ENCODE peak calls at places on chromosomes 11 and 22, in ten cellular contexts. V, Y, F, S, M, Q, D, U, B and E are unnamed samples.

GRCh38 chr11:119990306-119991021 is 147.4 kb downstream of the TRIM29 start:
- DNase-seq in V (no peak), Y (no peak), F (no peak), S (no peak), M (no peak), Q (no peak), D (no peak), U (no peak), B (no peak), E (no peak)

GRCh38 chr22:41092847-41093371 is 517 bp downstream of the EP300 start:
- DNase-seq in V (no peak), Y (peak), F (peak), S (peak), M (peak), Q (no peak), D (peak), U (peak), B (no peak), E (no peak)

GRCh38 chr11:95154514-95154913 is 64.9 kb downstream of the ENDOD1 start:
- DNase-seq in V (peak), Y (no peak), F (peak), S (no peak), M (peak), Q (no peak), D (peak), U (peak), B (peak), E (no peak)

GRCh38 chr11:64604458-64605247 is 13.6 kb downstream of the SLC22A12 start:
- DNase-seq in V (no peak), Y (no peak), F (no peak), S (no peak), M (no peak), Q (no peak), D (no peak), U (no peak), B (no peak), E (no peak)

GRCh38 chr11:130478204-130478701 is 29.8 kb downstream of the ADAMTS15 start:
- DNase-seq in V (peak), Y (peak), F (peak), S (no peak), M (peak), Q (no peak), D (peak), U (peak), B (no peak), E (peak)

GRCh38 chr22:36343720-36344105 is 44.1 kb downstream of the MYH9 start:
- DNase-seq in V (no peak), Y (no peak), F (no peak), S (no peak), M (no peak), Q (no peak), D (no peak), U (no peak), B (no peak), E (no peak)

GRCh38 chr11:103683581-103683980 is 352.9 kb upstream of the DDI1 start:
- DNase-seq in V (no peak), Y (no peak), F (no peak), S (no peak), M (no peak), Q (no peak), D (peak), U (no peak), B (no peak), E (no peak)

GRCh38 chr11:57476223-57476882 is 16.0 kb downstream of the RTN4RL2 start:
- DNase-seq in V (peak), Y (no peak), F (peak), S (peak), M (no peak), Q (no peak), D (no peak), U (no peak), B (no peak), E (no peak)

GRCh38 chr11:76656087-76656531 is 14.4 kb downstream of the LRRC32 start:
- DNase-seq in V (no peak), Y (peak), F (no peak), S (no peak), M (no peak), Q (no peak), D (no peak), U (no peak), B (no peak), E (peak)

GRCh38 chr22:41820447-41820846 is 12.5 kb upstream of the SREBF2 start:
- DNase-seq in V (no peak), Y (no peak), F (no peak), S (no peak), M (no peak), Q (no peak), D (no peak), U (no peak), B (no peak), E (no peak)

DNA sequence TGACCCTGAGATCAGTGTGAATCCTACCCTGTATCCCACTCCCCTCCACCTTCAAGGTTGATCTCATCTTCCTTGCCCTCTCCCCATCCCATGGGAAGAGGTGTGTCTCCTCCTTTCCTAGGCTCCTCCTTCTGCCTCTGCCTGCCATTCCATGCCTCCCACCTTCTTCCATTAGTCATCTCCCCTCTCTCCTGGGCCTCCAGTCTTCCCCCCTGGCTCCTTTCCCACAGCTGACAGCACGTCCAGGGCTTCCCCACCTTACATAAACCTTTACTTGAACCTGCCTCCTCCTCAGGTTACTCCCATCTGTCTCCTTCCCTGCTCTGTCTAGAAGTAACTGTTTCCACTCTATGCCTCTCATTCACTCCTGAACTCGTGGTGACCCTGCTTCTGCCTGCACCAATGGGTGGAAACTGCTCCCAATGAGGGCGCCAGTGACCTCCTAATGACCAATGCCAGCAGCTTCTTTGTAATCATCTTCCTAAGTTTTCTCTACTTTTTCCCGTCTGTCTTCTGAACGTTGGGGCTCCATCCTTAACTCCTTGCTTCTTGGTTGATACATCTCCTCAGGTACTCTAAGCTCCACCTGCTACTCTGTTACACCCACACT is 266.9 kb upstream of the NARS2 start:
- DNase-seq in V (no peak), Y (peak), F (no peak), S (no peak), M (no peak), Q (no peak), D (peak), U (no peak), B (no peak), E (no peak)
- TF ChIP-seq CTCF in V (no peak), Y (no peak), F (no peak), S (no peak), M (no peak), Q (no peak), D (no peak), U (no peak), B (no peak), E (no peak)

GRCh38 chr11:98565311-98565710 is 455.4 kb upstream of the CNTN5 start:
- DNase-seq in V (no peak), Y (no peak), F (no peak), S (no peak), M (no peak), Q (no peak), D (no peak), U (no peak), B (no peak), E (no peak)
- H3K4me3 ChIP-seq in V (no peak), Y (no peak), F (no peak), S (no peak), M (no peak), Q (no peak), D (no peak), U (no peak), B (no peak), E (no peak)

GRCh38 chr11:123054301-123055065 is 7.5 kb downstream of the HSPA8 start:
- DNase-seq in V (no peak), Y (no peak), F (no peak), S (no peak), M (peak), Q (no peak), D (peak), U (peak), B (peak), E (no peak)
- TF ChIP-seq POLR2A in V (no peak), Y (no peak), F (no peak), S (no peak), M (no peak), Q (no peak), D (peak), U (no peak), B (peak), E (no peak)

GRCh38 chr11:827146-827860 is 416 bp upstream of the CRACR2B start:
- DNase-seq in V (no peak), Y (no peak), F (peak), S (peak), M (no peak), Q (no peak), D (no peak), U (no peak), B (no peak), E (peak)
- TF ChIP-seq CTCF in V (no peak), Y (no peak), F (no peak), S (no peak), M (no peak), Q (no peak), D (no peak), U (no peak), B (no peak), E (peak)

GRCh38 chr22:39173787-39174497 is 21.5 kb upstream of the CBX7 start:
- DNase-seq in V (no peak), Y (peak), F (peak), S (peak), M (no peak), Q (no peak), D (no peak), U (no peak), B (no peak), E (peak)

GRCh38 chr22:39175127-39176066 is 22.9 kb upstream of the CBX7 start:
- DNase-seq in V (no peak), Y (peak), F (no peak), S (peak), M (peak), Q (no peak), D (no peak), U (no peak), B (no peak), E (no peak)

GRCh38 chr22:39173050-39173706 is 20.7 kb upstream of the CBX7 start:
- DNase-seq in V (no peak), Y (peak), F (no peak), S (no peak), M (no peak), Q (no peak), D (no peak), U (no peak), B (no peak), E (no peak)

GRCh38 chr22:39176067-39176621 is 23.7 kb upstream of the CBX7 start:
- DNase-seq in V (peak), Y (peak), F (peak), S (peak), M (peak), Q (no peak), D (peak), U (peak), B (no peak), E (no peak)

DNA sequence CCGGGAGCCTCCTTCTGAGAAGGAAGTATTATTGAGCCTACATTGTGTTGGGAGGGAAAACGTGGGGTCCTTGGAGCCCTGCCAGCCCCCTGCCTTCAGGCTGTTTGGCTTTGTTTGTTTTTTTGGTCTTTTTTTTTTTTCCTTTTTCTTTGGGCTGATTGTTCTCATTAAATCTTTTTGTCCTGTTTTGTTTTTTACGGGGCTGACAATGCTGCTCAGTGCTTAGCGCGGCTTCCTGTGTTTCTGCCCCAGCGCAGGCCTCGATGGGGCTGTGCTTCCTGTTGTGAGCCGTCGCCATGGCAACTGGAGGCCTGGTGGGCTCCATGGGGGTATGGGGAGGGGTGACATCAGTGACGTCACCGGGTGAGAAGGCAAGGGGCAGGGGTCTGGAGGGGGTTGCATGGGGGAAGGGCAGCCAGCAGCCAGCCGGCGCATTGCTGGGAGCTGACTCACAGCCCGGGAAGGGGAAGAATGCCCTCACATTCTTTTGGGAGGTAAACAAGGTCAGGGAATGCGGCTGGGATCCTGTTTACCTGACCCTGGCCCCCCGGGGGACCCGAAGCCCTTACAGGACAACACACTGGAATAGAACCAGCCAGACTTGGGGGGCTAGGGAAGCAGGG is 22.1 kb upstream of the CBX7 start:
- DNase-seq in V (peak), Y (peak), F (peak), S (peak), M (peak), Q (no peak), D (peak), U (peak), B (peak), E (peak)
- H3K4me3 ChIP-seq in V (peak), Y (no peak), F (no peak), S (no peak), M (no peak), Q (peak), D (no peak), U (no peak), B (peak), E (no peak)

DNA sequence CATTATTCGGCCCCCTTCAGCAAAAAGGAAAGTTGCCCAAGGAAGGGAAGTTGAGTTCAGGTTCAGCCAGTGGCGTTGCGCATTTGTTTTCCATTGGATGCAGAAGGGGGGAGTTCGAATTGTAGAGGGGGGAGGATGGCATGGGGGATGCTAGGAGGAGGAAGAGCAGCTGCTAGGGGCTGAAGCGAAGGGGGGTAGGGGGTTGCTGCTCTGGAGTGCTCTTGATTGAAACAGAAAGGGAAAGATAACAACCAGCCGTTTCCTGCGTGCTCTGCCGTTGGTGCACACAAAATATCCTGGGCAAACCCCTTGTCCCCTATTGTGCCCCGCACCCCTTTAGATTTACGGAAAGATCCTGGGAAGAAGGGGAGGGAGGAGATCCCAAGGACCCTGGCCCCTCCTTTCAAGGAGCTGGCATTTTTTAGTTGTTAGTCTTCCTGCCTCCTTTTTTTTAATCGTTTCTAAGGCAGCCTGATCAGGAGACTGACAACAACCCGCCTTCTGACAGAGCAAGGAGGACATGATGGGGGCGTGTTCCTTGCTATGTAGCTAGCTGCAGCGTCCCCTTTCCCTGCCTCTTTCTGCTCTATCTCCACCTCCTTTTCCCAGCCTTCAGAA is 2.1 kb downstream of the KMT2A start:
- DNase-seq in V (peak), Y (peak), F (peak), S (peak), M (peak), Q (no peak), D (peak), U (peak), B (no peak), E (peak)
- TF ChIP-seq POLR2A in V (no peak), Y (no peak), F (peak), S (no peak), M (no peak), Q (no peak), D (no peak), U (no peak), B (no peak), E (no peak)

DNA sequence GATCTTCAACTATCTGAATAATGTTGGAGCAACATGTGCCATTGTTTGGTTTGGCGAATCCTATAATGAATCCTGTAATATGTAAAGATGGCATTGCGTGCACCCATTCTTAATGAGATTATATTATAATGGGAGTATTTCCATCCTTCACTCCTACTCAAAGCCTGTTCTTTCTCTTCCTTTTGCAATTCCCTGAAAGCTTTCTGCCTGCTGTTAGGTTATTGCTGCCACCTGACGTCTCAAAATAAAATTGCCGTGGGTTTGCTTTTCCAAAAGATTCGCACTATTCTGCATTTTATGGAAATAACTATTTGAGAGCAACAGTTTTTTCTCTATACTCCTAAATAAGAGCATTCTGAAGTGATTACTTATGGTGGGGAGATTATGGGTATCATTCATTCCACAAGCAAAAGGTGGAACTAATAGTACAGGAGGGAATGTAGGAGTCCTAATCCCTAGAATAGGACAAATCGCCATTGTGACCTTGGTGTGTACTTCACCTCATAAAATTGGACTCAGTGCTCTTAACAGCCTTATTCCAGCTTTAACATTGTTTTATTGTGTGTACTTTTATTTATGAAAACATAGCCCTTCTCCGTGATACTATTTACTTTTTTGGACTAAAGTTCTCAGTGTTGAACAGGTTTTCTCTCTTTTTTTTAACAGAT is 69.6 kb upstream of the ALKBH3 start:
- DNase-seq in V (no peak), Y (no peak), F (no peak), S (no peak), M (no peak), Q (no peak), D (no peak), U (no peak), B (no peak), E (no peak)
- TF ChIP-seq CTCF in V (no peak), Y (no peak), F (peak), S (no peak), M (peak), Q (no peak), D (peak), U (no peak), B (no peak), E (no peak)

DNA sequence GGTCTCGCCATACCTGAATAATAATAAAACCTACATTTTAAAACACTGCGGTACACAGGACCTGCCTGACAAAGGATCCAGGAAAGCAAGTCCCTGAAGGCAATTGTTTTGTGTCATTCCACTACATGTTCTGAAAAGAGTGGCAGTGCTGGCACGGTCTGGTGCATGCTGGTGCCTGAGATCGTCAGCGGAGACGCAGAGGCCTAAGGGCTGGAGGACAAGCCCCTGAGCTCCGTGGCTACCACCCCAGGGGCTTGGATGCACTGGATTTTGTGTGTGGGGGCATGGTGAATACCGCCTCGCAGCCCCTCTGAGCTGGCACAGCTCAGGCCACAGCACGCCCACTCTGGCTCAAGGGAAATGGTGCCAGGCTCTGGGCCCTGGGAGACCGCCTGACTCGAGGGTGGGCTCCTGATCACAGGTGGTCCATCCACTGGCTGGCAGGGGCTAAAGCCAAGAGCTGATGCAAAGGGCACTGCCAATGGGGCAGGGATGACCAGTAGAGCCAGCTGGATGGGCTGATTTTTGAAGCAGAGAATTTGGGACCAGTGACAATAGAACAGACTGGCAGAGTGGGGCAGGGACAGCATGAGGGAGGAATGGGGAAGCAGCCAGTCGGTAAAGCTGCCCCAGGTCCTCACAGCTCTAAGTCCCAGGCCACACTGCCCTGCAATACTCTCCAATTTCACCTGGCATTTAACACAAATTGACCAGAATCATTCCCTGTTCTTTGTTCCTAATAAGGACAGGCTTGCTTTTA is 186.6 kb downstream of the CTTN start:
- DNase-seq in V (no peak), Y (no peak), F (no peak), S (peak), M (no peak), Q (no peak), D (no peak), U (no peak), B (no peak), E (no peak)
- H3K4me3 ChIP-seq in V (no peak), Y (no peak), F (no peak), S (no peak), M (no peak), Q (no peak), D (no peak), U (no peak), B (no peak), E (no peak)